ENCODE peak calls at places on chromosomes 12 and 14, in five cellular contexts. One of them, this sample, is unnamed. For H3K9me3, the result is how much of the 10 kb centered on the place peaks cover.

GRCh38 chr12:121970901-121971300 is 50.8 kb upstream of the BCL7A start:
- DNase-seq in right lobe of liver: no peak
- DNase-seq in ovary: no peak
- DNase-seq in upper lobe of right lung: no peak
- DNase-seq in cardiac muscle cell: no peak
- DNase-seq in this sample: no peak

GRCh38 chr12:3077572-3078081 is 448 bp downstream of the TSPAN9 start:
- DNase-seq in right lobe of liver: peak
- DNase-seq in ovary: peak
- DNase-seq in upper lobe of right lung: peak
- DNase-seq in cardiac muscle cell: peak
- DNase-seq in this sample: peak

GRCh38 chr12:1481919-1482318 is 112.5 kb downstream of the FBXL14 start:
- DNase-seq in right lobe of liver: no peak
- DNase-seq in ovary: no peak
- DNase-seq in upper lobe of right lung: no peak
- DNase-seq in cardiac muscle cell: no peak
- DNase-seq in this sample: no peak

GRCh38 chr14:102209224-102209966 is 69.7 kb downstream of the WDR20 start:
- DNase-seq in right lobe of liver: no peak
- DNase-seq in ovary: no peak
- DNase-seq in upper lobe of right lung: peak
- DNase-seq in cardiac muscle cell: peak
- DNase-seq in this sample: peak

GRCh38 chr12:848519-849191 is 96.3 kb downstream of the WNK1 start:
- DNase-seq in right lobe of liver: no peak
- DNase-seq in ovary: no peak
- DNase-seq in upper lobe of right lung: no peak
- DNase-seq in cardiac muscle cell: peak
- DNase-seq in this sample: no peak

GRCh38 chr14:22666203-22666893 is 22.2 kb upstream of the OR6J1 start:
- DNase-seq in right lobe of liver: no peak
- DNase-seq in ovary: no peak
- DNase-seq in upper lobe of right lung: no peak
- DNase-seq in cardiac muscle cell: peak
- DNase-seq in this sample: no peak

GRCh38 chr14:55514819-55515470 is 65.1 kb upstream of the KTN1 start:
- DNase-seq in right lobe of liver: no peak
- DNase-seq in ovary: no peak
- DNase-seq in upper lobe of right lung: no peak
- DNase-seq in cardiac muscle cell: peak
- DNase-seq in this sample: no peak

GRCh38 chr12:115313929-115314328 is 630.0 kb upstream of the TBX3 start:
- DNase-seq in right lobe of liver: no peak
- DNase-seq in ovary: no peak
- DNase-seq in upper lobe of right lung: no peak
- DNase-seq in cardiac muscle cell: no peak
- DNase-seq in this sample: no peak

GRCh38 chr12:12010277-12011031 is 60.3 kb upstream of the BCL2L14 start:
- DNase-seq in right lobe of liver: peak
- DNase-seq in ovary: no peak
- DNase-seq in upper lobe of right lung: peak
- DNase-seq in cardiac muscle cell: peak
- DNase-seq in this sample: no peak

GRCh38 chr12:112828534-112828933 is 37.0 kb downstream of the RPH3A start:
- DNase-seq in right lobe of liver: no peak
- DNase-seq in ovary: no peak
- DNase-seq in upper lobe of right lung: no peak
- DNase-seq in cardiac muscle cell: no peak
- DNase-seq in this sample: no peak

GRCh38 chr12:113610698-113611097 is 139.0 kb upstream of the LHX5 start:
- DNase-seq in right lobe of liver: no peak
- DNase-seq in ovary: no peak
- DNase-seq in upper lobe of right lung: no peak
- DNase-seq in cardiac muscle cell: no peak
- DNase-seq in this sample: no peak

GRCh38 chr14:37663498-37663897 is 68.1 kb downstream of the TTC6 start:
- DNase-seq in right lobe of liver: no peak
- DNase-seq in ovary: no peak
- DNase-seq in upper lobe of right lung: no peak
- DNase-seq in cardiac muscle cell: no peak
- DNase-seq in this sample: no peak

GRCh38 chr14:68547305-68548193 is 245.3 kb downstream of the ZFP36L1 start:
- DNase-seq in right lobe of liver: no peak
- DNase-seq in ovary: peak
- DNase-seq in upper lobe of right lung: no peak
- DNase-seq in cardiac muscle cell: peak
- DNase-seq in this sample: peak

GRCh38 chr14:91360490-91361235 is 57.0 kb downstream of the CCDC88C start:
- DNase-seq in right lobe of liver: no peak
- DNase-seq in ovary: no peak
- DNase-seq in upper lobe of right lung: no peak
- DNase-seq in cardiac muscle cell: no peak
- DNase-seq in this sample: peak

GRCh38 chr12:117236456-117237001 is 46.3 kb upstream of the FBXO21 start:
- DNase-seq in right lobe of liver: peak
- DNase-seq in ovary: peak
- DNase-seq in upper lobe of right lung: peak
- DNase-seq in cardiac muscle cell: peak
- DNase-seq in this sample: peak

GRCh38 chr12:49827351-49828099 is 688 bp downstream of the NCKAP5L start:
- DNase-seq in right lobe of liver: peak
- DNase-seq in ovary: peak
- DNase-seq in upper lobe of right lung: peak
- DNase-seq in cardiac muscle cell: peak
- DNase-seq in this sample: peak

GRCh38 chr12:10771132-10771733 is 31.2 kb downstream of the TAS2R7 start:
- DNase-seq in right lobe of liver: no peak
- DNase-seq in ovary: no peak
- DNase-seq in upper lobe of right lung: no peak
- DNase-seq in cardiac muscle cell: peak
- DNase-seq in this sample: no peak

GRCh38 chr14:71661441-71661840 is 270.8 kb upstream of the RGS6 start:
- DNase-seq in right lobe of liver: no peak
- DNase-seq in ovary: no peak
- DNase-seq in upper lobe of right lung: no peak
- DNase-seq in cardiac muscle cell: no peak
- DNase-seq in this sample: no peak

GRCh38 chr12:106137456-106138278 is 1.1 kb downstream of the NUAK1 start:
- DNase-seq in right lobe of liver: no peak
- DNase-seq in ovary: no peak
- DNase-seq in upper lobe of right lung: no peak
- DNase-seq in cardiac muscle cell: peak
- DNase-seq in this sample: no peak

GRCh38 chr14:76268013-76268376 is 107.9 kb upstream of the ESRRB start:
- DNase-seq in right lobe of liver: no peak
- DNase-seq in ovary: no peak
- DNase-seq in upper lobe of right lung: no peak
- DNase-seq in cardiac muscle cell: no peak
- DNase-seq in this sample: no peak

GRCh38 chr12:96387981-96388380 is 12.3 kb downstream of the CDK17 start:
- DNase-seq in right lobe of liver: no peak
- DNase-seq in ovary: no peak
- DNase-seq in upper lobe of right lung: no peak
- DNase-seq in cardiac muscle cell: no peak
- DNase-seq in this sample: no peak

GRCh38 chr12:94157891-94158495 is 9.6 kb downstream of the PLXNC1 start:
- DNase-seq in right lobe of liver: no peak
- DNase-seq in ovary: no peak
- DNase-seq in upper lobe of right lung: no peak
- DNase-seq in cardiac muscle cell: peak
- DNase-seq in this sample: no peak

GRCh38 chr12:60995256-60995825 is 1264.9 kb upstream of the USP15 start:
- DNase-seq in right lobe of liver: no peak
- DNase-seq in ovary: no peak
- DNase-seq in upper lobe of right lung: no peak
- DNase-seq in cardiac muscle cell: no peak
- DNase-seq in this sample: no peak

GRCh38 chr12:5432011-5432400 is at the start of gene NTF3:
- DNase-seq in right lobe of liver: peak
- DNase-seq in ovary: peak
- DNase-seq in upper lobe of right lung: no peak
- DNase-seq in cardiac muscle cell: peak
- DNase-seq in this sample: no peak

GRCh38 chr14:104195361-104195760 is 57.0 kb downstream of the KIF26A start:
- DNase-seq in right lobe of liver: no peak
- DNase-seq in ovary: no peak
- DNase-seq in upper lobe of right lung: no peak
- DNase-seq in cardiac muscle cell: no peak
- DNase-seq in this sample: no peak

GRCh38 chr12:120841525-120841924 is 62.6 kb downstream of the SPPL3 start:
- DNase-seq in right lobe of liver: no peak
- DNase-seq in ovary: no peak
- DNase-seq in upper lobe of right lung: no peak
- DNase-seq in cardiac muscle cell: no peak
- DNase-seq in this sample: no peak

GRCh38 chr12:66072135-66072534 is 58.4 kb downstream of the LLPH start:
- DNase-seq in right lobe of liver: no peak
- DNase-seq in ovary: no peak
- DNase-seq in upper lobe of right lung: no peak
- DNase-seq in cardiac muscle cell: no peak
- DNase-seq in this sample: no peak

GRCh38 chr12:14842315-14842714 is 1.0 kb downstream of the ART4 start:
- DNase-seq in right lobe of liver: no peak
- DNase-seq in ovary: no peak
- DNase-seq in upper lobe of right lung: no peak
- DNase-seq in cardiac muscle cell: no peak
- DNase-seq in this sample: no peak

GRCh38 chr12:14843425-14843887 is at the start of gene ART4:
- DNase-seq in right lobe of liver: peak
- DNase-seq in ovary: no peak
- DNase-seq in upper lobe of right lung: no peak
- DNase-seq in cardiac muscle cell: peak
- DNase-seq in this sample: peak

GRCh38 chr12:14846042-14846587 is 2.8 kb upstream of the ART4 start:
- DNase-seq in right lobe of liver: no peak
- DNase-seq in ovary: no peak
- DNase-seq in upper lobe of right lung: no peak
- DNase-seq in cardiac muscle cell: peak
- DNase-seq in this sample: no peak

GRCh38 chr12:14846878-14847580 is 3.7 kb upstream of the ART4 start:
- DNase-seq in right lobe of liver: no peak
- DNase-seq in ovary: no peak
- DNase-seq in upper lobe of right lung: no peak
- DNase-seq in cardiac muscle cell: peak
- DNase-seq in this sample: no peak

DNA sequence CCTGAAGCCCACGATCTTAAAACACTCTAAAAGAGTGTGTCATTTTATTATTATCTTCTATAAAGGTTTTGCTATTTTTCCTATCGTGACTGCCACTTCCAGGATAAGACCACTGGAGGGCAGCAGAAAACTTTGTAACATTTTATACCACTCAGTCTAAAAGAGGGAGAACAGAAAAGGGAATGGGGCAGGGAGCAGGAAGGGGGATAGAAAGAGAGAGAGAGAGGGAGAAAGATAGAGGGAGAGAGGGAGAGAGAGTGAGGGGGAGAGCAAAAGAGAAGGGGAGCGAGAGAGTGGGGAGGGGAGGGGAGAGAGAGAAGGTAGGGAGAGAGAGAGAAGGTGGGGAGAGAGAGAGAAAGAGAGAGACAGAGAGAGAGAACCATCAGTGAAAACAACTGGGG is 2.0 kb upstream of the ART4 start:
- DNase-seq in right lobe of liver: no peak
- DNase-seq in ovary: peak
- DNase-seq in upper lobe of right lung: no peak
- DNase-seq in cardiac muscle cell: peak
- DNase-seq in this sample: no peak
- H3K9me3 ChIP-seq in right lobe of liver: under half
- H3K9me3 ChIP-seq in ovary: under half
- H3K9me3 ChIP-seq in upper lobe of right lung: under half
- H3K9me3 ChIP-seq in cardiac muscle cell: under half
- H3K9me3 ChIP-seq in this sample: under half

DNA sequence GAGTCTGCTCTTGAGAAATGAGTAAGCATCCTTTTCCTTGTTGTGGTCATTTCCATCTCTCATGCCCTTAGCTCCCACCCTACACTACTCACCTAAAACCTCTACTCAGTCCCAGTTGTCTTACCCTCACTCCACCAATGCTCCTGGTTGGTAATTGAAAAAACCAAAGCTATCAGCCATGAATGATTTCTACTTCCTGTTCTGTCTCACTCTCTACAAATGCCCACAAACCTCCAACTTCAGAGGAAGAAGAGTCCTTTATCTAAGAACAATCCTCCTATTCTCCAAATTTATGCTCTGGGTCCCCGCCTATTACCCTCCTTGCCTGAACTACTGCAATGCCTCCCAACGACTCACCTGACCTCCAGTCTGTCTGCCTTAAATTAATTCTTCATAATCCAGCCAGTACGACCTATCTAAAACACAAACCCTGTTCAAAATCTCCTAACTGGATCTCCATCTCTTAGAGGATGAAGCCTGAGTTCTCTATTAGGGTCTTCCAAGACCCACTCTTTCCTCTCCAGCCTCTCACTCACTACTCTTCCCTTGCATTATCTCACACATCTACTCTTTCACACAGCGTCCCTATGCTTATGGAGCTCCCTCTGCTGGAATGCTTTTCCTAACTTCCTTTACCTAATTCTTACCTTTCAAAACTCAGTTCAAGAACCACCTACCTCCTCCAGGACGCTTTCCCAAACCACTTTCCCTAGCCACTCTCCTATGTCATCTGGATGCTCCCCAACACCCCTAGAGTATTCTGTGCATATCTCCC is 2.2 kb downstream of the DHRS1 start:
- DNase-seq in right lobe of liver: no peak
- DNase-seq in ovary: no peak
- DNase-seq in upper lobe of right lung: no peak
- DNase-seq in cardiac muscle cell: peak
- DNase-seq in this sample: no peak
- TF ChIP-seq CTCF in right lobe of liver: peak
- TF ChIP-seq CTCF in ovary: no peak
- TF ChIP-seq CTCF in upper lobe of right lung: peak
- TF ChIP-seq CTCF in cardiac muscle cell: peak
- TF ChIP-seq CTCF in this sample: peak

DNA sequence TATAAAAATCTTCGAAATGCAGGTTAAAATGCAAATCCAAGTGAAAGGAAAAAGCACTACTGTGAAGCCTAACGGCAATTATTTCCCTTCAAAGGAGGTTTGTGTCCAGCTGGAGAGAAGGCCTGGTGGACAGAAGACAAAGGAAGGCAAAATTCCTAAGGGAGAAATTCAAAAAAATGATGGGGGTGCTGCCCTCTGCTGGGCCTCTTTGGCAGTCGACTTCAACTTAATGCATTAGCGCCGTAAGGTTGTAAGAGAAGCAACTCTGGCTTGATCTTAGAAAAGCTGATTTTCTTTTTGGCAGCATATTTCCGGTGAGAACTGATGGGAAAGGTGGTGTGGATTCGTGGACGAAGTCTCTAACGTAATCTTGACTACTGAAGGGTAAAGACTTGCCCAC is 34.3 kb upstream of the CHFR start:
- DNase-seq in right lobe of liver: no peak
- DNase-seq in ovary: no peak
- DNase-seq in upper lobe of right lung: no peak
- DNase-seq in cardiac muscle cell: no peak
- DNase-seq in this sample: no peak
- H3K9me3 ChIP-seq in right lobe of liver: under half
- H3K9me3 ChIP-seq in ovary: under half
- H3K9me3 ChIP-seq in upper lobe of right lung: half or more
- H3K9me3 ChIP-seq in cardiac muscle cell: under half
- H3K9me3 ChIP-seq in this sample: half or more

GRCh38 chr14:78674820-78675219 is 504.6 kb downstream of the NRXN3 start:
- DNase-seq in right lobe of liver: no peak
- DNase-seq in ovary: no peak
- DNase-seq in upper lobe of right lung: no peak
- DNase-seq in cardiac muscle cell: no peak
- DNase-seq in this sample: no peak

GRCh38 chr14:78673845-78674244 is 503.7 kb downstream of the NRXN3 start:
- DNase-seq in right lobe of liver: no peak
- DNase-seq in ovary: no peak
- DNase-seq in upper lobe of right lung: no peak
- DNase-seq in cardiac muscle cell: no peak
- DNase-seq in this sample: no peak
- TF ChIP-seq CTCF in right lobe of liver: no peak
- TF ChIP-seq CTCF in ovary: no peak
- TF ChIP-seq CTCF in upper lobe of right lung: no peak
- TF ChIP-seq CTCF in cardiac muscle cell: no peak
- TF ChIP-seq CTCF in this sample: no peak